ENCODE peak calls at places on chromosome 9, in nine cellular contexts. P is kidney epithelial cell, J is cardiac fibroblast, I is stomach, G is tibial artery, N is PC-3, Z is ovary, Q is fibroblast of pulmonary artery, L is A549. S is an unnamed sample.
A peak's percentile ranks its signal among the peaks of the same experiment; 100 is the strongest.

GRCh38 chr9:136538599-136539426 is 7.0 kb downstream of the NOTCH1 start:
- DNase-seq in P (no peak), J (peak; percentile 17), I (no peak), G (no peak), N (no peak), Z (no peak), Q (peak; percentile 36), L (no peak), S (no peak)

GRCh38 chr9:71911908-71912325 is 478 bp downstream of the C9orf85 start:
- DNase-seq in P (no peak), J (no peak), I (peak; percentile 46), G (no peak), N (no peak), Z (peak; percentile 57), Q (peak; percentile 62), L (no peak), S (peak; percentile 73)

GRCh38 chr9:96216618-96217017 is 85.4 kb downstream of the HSD17B3 start:
- DNase-seq in P (no peak), J (no peak), I (no peak), G (peak; percentile 48), N (no peak), Z (peak; percentile 53), Q (no peak), L (no peak), S (no peak)

GRCh38 chr9:580652-581342 is 260.7 kb upstream of the DMRT1 start:
- DNase-seq in P (no peak), J (no peak), I (no peak), G (no peak), N (no peak), Z (no peak), Q (no peak), L (no peak), S (no peak)

GRCh38 chr9:113267911-113268563 is 7.3 kb downstream of the CDC26 start:
- DNase-seq in P (no peak), J (no peak), I (no peak), G (no peak), N (no peak), Z (no peak), Q (no peak), L (no peak), S (no peak)

GRCh38 chr9:28782630-28783029 is 1209.3 kb upstream of the C9orf72 start:
- DNase-seq in P (peak; percentile 61), J (peak; percentile 90), I (no peak), G (no peak), N (peak; percentile 31), Z (no peak), Q (peak; percentile 90), L (no peak), S (no peak)

GRCh38 chr9:125276771-125277170 is 15.1 kb downstream of the GAPVD1 start:
- DNase-seq in P (no peak), J (no peak), I (no peak), G (no peak), N (no peak), Z (no peak), Q (no peak), L (no peak), S (no peak)

GRCh38 chr9:85743290-85744128 is 1.8 kb upstream of the AGTPBP1 start:
- DNase-seq in P (peak; percentile 84), J (peak; percentile 94), I (peak; percentile 34), G (no peak), N (peak; percentile 77), Z (no peak), Q (peak; percentile 75), L (peak; percentile 27), S (peak; percentile 93)

GRCh38 chr9:74521009-74521408 is 23.9 kb downstream of the RORB start:
- DNase-seq in P (no peak), J (no peak), I (no peak), G (no peak), N (no peak), Z (no peak), Q (no peak), L (no peak), S (peak; percentile 43)

GRCh38 chr9:130944510-130945058 is 5.5 kb upstream of the FIBCD1 start:
- DNase-seq in P (no peak), J (no peak), I (no peak), G (no peak), N (no peak), Z (no peak), Q (no peak), L (no peak), S (no peak)

GRCh38 chr9:100028201-100028784 is 70.5 kb downstream of the ERP44 start:
- DNase-seq in P (peak; percentile 44), J (peak; percentile 85), I (peak; percentile 76), G (peak; percentile 78), N (peak; percentile 74), Z (peak; percentile 66), Q (peak; percentile 86), L (peak; percentile 54), S (peak; percentile 80)

GRCh38 chr9:115204827-115205506 is 87.0 kb upstream of the TNC start:
- DNase-seq in P (peak; percentile 88), J (peak; percentile 86), I (no peak), G (no peak), N (peak; percentile 74), Z (no peak), Q (peak; percentile 77), L (peak; percentile 8), S (peak; percentile 97)

GRCh38 chr9:68727588-68728129 is 22.6 kb downstream of the PIP5K1B start:
- DNase-seq in P (no peak), J (no peak), I (no peak), G (no peak), N (no peak), Z (no peak), Q (no peak), L (no peak), S (no peak)

GRCh38 chr9:20580673-20581072 is 41.6 kb downstream of the MLLT3 start:
- DNase-seq in P (no peak), J (no peak), I (no peak), G (no peak), N (peak; percentile 43), Z (no peak), Q (no peak), L (no peak), S (no peak)

GRCh38 chr9:26266111-26266791 is 588.0 kb upstream of the TUSC1 start:
- DNase-seq in P (no peak), J (peak; percentile 12), I (no peak), G (no peak), N (peak; percentile 40), Z (no peak), Q (no peak), L (no peak), S (no peak)

GRCh38 chr9:135443811-135444470 is 35.6 kb upstream of the PPP1R26 start:
- DNase-seq in P (no peak), J (no peak), I (no peak), G (no peak), N (no peak), Z (no peak), Q (no peak), L (no peak), S (no peak)

GRCh38 chr9:79623799-79624721 is 52.3 kb downstream of the TLE4 start:
- DNase-seq in P (no peak), J (peak; percentile 42), I (no peak), G (peak; percentile 65), N (peak; percentile 69), Z (no peak), Q (peak; percentile 18), L (peak; percentile 13), S (peak; percentile 17)

GRCh38 chr9:92517046-92517445 is 18.7 kb downstream of the ECM2 start:
- DNase-seq in P (no peak), J (no peak), I (no peak), G (no peak), N (no peak), Z (no peak), Q (no peak), L (no peak), S (no peak)

GRCh38 chr9:95433096-95433852 is 83.5 kb downstream of the PTCH1 start:
- DNase-seq in P (no peak), J (no peak), I (no peak), G (no peak), N (no peak), Z (no peak), Q (peak; percentile 16), L (no peak), S (peak; percentile 11)

GRCh38 chr9:90458485-90458884 is 184.1 kb downstream of the DIRAS2 start:
- DNase-seq in P (no peak), J (no peak), I (peak; percentile 58), G (no peak), N (peak; percentile 5), Z (no peak), Q (no peak), L (peak; percentile 18), S (no peak)
- TF ChIP-seq CTCF in P (peak; percentile 22), J (no peak), I (peak; percentile 31), G (no peak), N (peak; percentile 22), Z (no peak), Q (no peak), L (no peak), S (no peak)

DNA sequence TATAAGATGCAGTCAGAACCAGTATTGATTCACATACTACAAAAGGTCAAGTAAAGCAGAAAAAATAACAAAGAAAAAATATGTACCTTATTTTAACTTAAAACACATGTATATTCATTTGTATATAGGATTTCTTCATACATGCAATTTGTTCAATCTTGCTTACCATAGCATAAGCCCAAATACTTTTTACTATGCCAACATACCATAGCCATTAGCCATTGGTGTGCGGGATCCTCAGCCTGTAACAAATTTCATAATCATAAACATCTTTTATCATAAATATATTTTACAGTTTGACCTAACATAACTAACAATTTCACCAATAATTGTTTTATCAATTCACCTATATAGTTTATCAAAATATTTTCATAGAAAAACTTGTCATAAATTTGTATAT is 51.1 kb downstream of the MPDZ start:
- DNase-seq in P (no peak), J (peak; percentile 39), I (no peak), G (no peak), N (no peak), Z (no peak), Q (no peak), L (no peak), S (peak; percentile 55)
- H3K4me3 ChIP-seq in P (no peak overlapping the region), J (no peak overlapping the region), I (no peak overlapping the region), G (no peak overlapping the region), N (no peak overlapping the region), Z (no peak overlapping the region), Q (no peak overlapping the region), L (no peak overlapping the region), S (no peak overlapping the region)

DNA sequence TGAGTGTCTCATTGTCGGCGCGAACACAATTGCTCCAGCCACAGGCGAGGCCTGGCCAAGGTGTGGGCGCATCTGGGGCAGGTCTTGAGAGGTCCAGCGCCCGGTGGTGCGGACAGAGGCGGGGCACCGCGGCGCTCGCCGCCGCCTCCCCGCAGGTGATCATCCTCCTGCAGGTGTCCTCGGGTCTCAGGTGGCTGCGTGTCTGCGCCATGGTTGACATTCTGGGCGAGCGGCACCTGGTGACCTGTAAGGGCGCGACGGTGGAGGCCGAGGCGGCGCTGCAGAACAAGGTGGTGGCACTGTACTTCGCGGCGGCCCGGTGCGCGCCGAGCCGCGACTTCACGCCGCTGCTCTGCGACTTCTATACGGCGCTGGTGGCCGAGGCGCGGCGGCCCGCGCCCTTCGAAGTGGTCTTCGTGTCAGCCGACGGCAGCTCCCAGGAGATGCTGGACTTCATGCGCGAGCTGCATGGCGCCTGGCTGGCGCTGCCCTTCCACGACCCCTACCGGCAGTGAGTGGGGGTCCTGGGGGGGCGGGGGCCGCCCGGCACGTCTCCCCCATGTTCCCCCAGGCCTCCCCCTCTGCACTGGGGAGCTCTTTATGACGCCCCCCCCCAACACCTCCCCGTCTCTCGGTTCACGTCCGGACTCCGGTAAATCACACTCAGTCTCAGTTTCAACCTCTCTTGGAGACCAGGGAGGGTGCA is 401 bp downstream of the NXNL2 start:
- DNase-seq in P (no peak), J (no peak), I (peak; percentile 30), G (no peak), N (no peak), Z (peak; percentile 66), Q (no peak), L (no peak), S (no peak)
- TF ChIP-seq CTCF in P (peak; percentile 39), J (no peak), I (no peak), G (no peak), N (no peak), Z (no peak), Q (no peak), L (no peak), S (no peak)

GRCh38 chr9:137694962-137695875 is 76.4 kb downstream of the EHMT1 start:
- DNase-seq in P (no peak), J (peak; percentile 53), I (peak; percentile 68), G (no peak), N (peak; percentile 13), Z (no peak), Q (peak; percentile 33), L (peak; percentile 54), S (peak; percentile 57)
- H3K4me3 ChIP-seq in P (no peak overlapping the region), J (no peak overlapping the region), I (no peak overlapping the region), G (no peak overlapping the region), N (no peak overlapping the region), Z (no peak overlapping the region), Q (no peak overlapping the region), L (no peak overlapping the region), S (no peak overlapping the region)

S was measured in fibroblast of villous mesenchyme.